ENCODE peak calls at places on chromosomes 5 and 9, in eight cellular contexts. One of them, this sample, is unnamed.
A peak's percentile ranks its signal among the peaks of the same experiment; 100 is the strongest.

GRCh38 chr9:68974431-68974830 is 39.5 kb downstream of the PRKACG start:
- DNase-seq in psoas muscle: no peak
- DNase-seq in stimulated activated CD4-positive, alpha-beta T cell treated with anti-CD3 and anti-CD28 coated beads, Interleukin-1b, Interleukin-23, amount 100 ng/mL, for 4 hours: no peak
- DNase-seq in fibroblast of the conjunctiva: no peak
- DNase-seq in dorsolateral prefrontal cortex: no peak
- DNase-seq in mesothelial cell of epicardium: no peak
- DNase-seq in RPMI7951: no peak
- DNase-seq in brain microvascular endothelial cell: no peak
- DNase-seq in this sample: no peak

GRCh38 chr5:92945630-92946097 is 635.4 kb downstream of the NR2F1-AS1 start:
- DNase-seq in dorsolateral prefrontal cortex: peak; percentile 43
- DNase-seq in fibroblast of the conjunctiva: peak; percentile 43
- DNase-seq in mesothelial cell of epicardium: no peak
- DNase-seq in brain microvascular endothelial cell: no peak
- DNase-seq in stimulated activated CD4-positive, alpha-beta T cell treated with anti-CD3 and anti-CD28 coated beads, Interleukin-1b, Interleukin-23, amount 100 ng/mL, for 4 hours: no peak
- DNase-seq in RPMI7951: peak; percentile 5
- DNase-seq in psoas muscle: no peak
- DNase-seq in this sample: no peak

GRCh38 chr5:75681125-75681830 is 36.0 kb downstream of the POC5 start:
- DNase-seq in stimulated activated CD4-positive, alpha-beta T cell treated with anti-CD3 and anti-CD28 coated beads, Interleukin-1b, Interleukin-23, amount 100 ng/mL, for 4 hours: no peak
- DNase-seq in psoas muscle: no peak
- DNase-seq in dorsolateral prefrontal cortex: no peak
- DNase-seq in brain microvascular endothelial cell: no peak
- DNase-seq in RPMI7951: peak; percentile 44
- DNase-seq in fibroblast of the conjunctiva: peak; percentile 32
- DNase-seq in mesothelial cell of epicardium: no peak
- DNase-seq in this sample: no peak

GRCh38 chr5:132489871-132490483 is 596 bp downstream of the IRF1 start:
- DNase-seq in psoas muscle: peak; percentile 64
- DNase-seq in mesothelial cell of epicardium: peak; percentile 56
- DNase-seq in dorsolateral prefrontal cortex: peak; percentile 41
- DNase-seq in RPMI7951: no peak
- DNase-seq in stimulated activated CD4-positive, alpha-beta T cell treated with anti-CD3 and anti-CD28 coated beads, Interleukin-1b, Interleukin-23, amount 100 ng/mL, for 4 hours: no peak
- DNase-seq in brain microvascular endothelial cell: no peak
- DNase-seq in fibroblast of the conjunctiva: no peak
- DNase-seq in this sample: no peak

GRCh38 chr5:139557811-139558210 is 3.3 kb upstream of the UBE2D2 start:
- DNase-seq in mesothelial cell of epicardium: no peak
- DNase-seq in stimulated activated CD4-positive, alpha-beta T cell treated with anti-CD3 and anti-CD28 coated beads, Interleukin-1b, Interleukin-23, amount 100 ng/mL, for 4 hours: no peak
- DNase-seq in psoas muscle: no peak
- DNase-seq in dorsolateral prefrontal cortex: no peak
- DNase-seq in RPMI7951: no peak
- DNase-seq in fibroblast of the conjunctiva: no peak
- DNase-seq in brain microvascular endothelial cell: no peak
- DNase-seq in this sample: no peak

GRCh38 chr9:111582888-111583287 is 16.6 kb downstream of the PTGR1 start:
- DNase-seq in brain microvascular endothelial cell: peak; percentile 29
- DNase-seq in psoas muscle: peak; percentile 17
- DNase-seq in RPMI7951: peak; percentile 73
- DNase-seq in fibroblast of the conjunctiva: no peak
- DNase-seq in dorsolateral prefrontal cortex: no peak
- DNase-seq in mesothelial cell of epicardium: no peak
- DNase-seq in stimulated activated CD4-positive, alpha-beta T cell treated with anti-CD3 and anti-CD28 coated beads, Interleukin-1b, Interleukin-23, amount 100 ng/mL, for 4 hours: no peak
- DNase-seq in this sample: no peak

GRCh38 chr5:82100303-82101077 is 128.7 kb downstream of the ATG10 start:
- DNase-seq in psoas muscle: no peak
- DNase-seq in RPMI7951: no peak
- DNase-seq in brain microvascular endothelial cell: no peak
- DNase-seq in fibroblast of the conjunctiva: no peak
- DNase-seq in stimulated activated CD4-positive, alpha-beta T cell treated with anti-CD3 and anti-CD28 coated beads, Interleukin-1b, Interleukin-23, amount 100 ng/mL, for 4 hours: no peak
- DNase-seq in dorsolateral prefrontal cortex: no peak
- DNase-seq in mesothelial cell of epicardium: no peak
- DNase-seq in this sample: no peak

GRCh38 chr9:92943062-92943616 is 4.2 kb upstream of the FGD3 start:
- DNase-seq in brain microvascular endothelial cell: no peak
- DNase-seq in mesothelial cell of epicardium: no peak
- DNase-seq in fibroblast of the conjunctiva: no peak
- DNase-seq in dorsolateral prefrontal cortex: no peak
- DNase-seq in RPMI7951: no peak
- DNase-seq in psoas muscle: peak; percentile 58
- DNase-seq in stimulated activated CD4-positive, alpha-beta T cell treated with anti-CD3 and anti-CD28 coated beads, Interleukin-1b, Interleukin-23, amount 100 ng/mL, for 4 hours: no peak
- DNase-seq in this sample: no peak

GRCh38 chr5:38938424-38938823 is 92.6 kb downstream of the OSMR start:
- DNase-seq in stimulated activated CD4-positive, alpha-beta T cell treated with anti-CD3 and anti-CD28 coated beads, Interleukin-1b, Interleukin-23, amount 100 ng/mL, for 4 hours: no peak
- DNase-seq in brain microvascular endothelial cell: no peak
- DNase-seq in mesothelial cell of epicardium: no peak
- DNase-seq in fibroblast of the conjunctiva: no peak
- DNase-seq in RPMI7951: no peak
- DNase-seq in dorsolateral prefrontal cortex: no peak
- DNase-seq in psoas muscle: no peak
- DNase-seq in this sample: no peak

GRCh38 chr5:74206571-74207550 is 433.7 kb downstream of the ENC1 start:
- DNase-seq in mesothelial cell of epicardium: no peak
- DNase-seq in psoas muscle: peak; percentile 58
- DNase-seq in brain microvascular endothelial cell: peak; percentile 73
- DNase-seq in dorsolateral prefrontal cortex: peak; percentile 73
- DNase-seq in fibroblast of the conjunctiva: peak; percentile 49
- DNase-seq in stimulated activated CD4-positive, alpha-beta T cell treated with anti-CD3 and anti-CD28 coated beads, Interleukin-1b, Interleukin-23, amount 100 ng/mL, for 4 hours: no peak
- DNase-seq in RPMI7951: peak; percentile 88
- DNase-seq in this sample: no peak

GRCh38 chr5:62144395-62145022 is 161.5 kb upstream of the KIF2A start:
- DNase-seq in stimulated activated CD4-positive, alpha-beta T cell treated with anti-CD3 and anti-CD28 coated beads, Interleukin-1b, Interleukin-23, amount 100 ng/mL, for 4 hours: no peak
- DNase-seq in dorsolateral prefrontal cortex: peak; percentile 46
- DNase-seq in mesothelial cell of epicardium: no peak
- DNase-seq in psoas muscle: no peak
- DNase-seq in fibroblast of the conjunctiva: no peak
- DNase-seq in brain microvascular endothelial cell: no peak
- DNase-seq in RPMI7951: no peak
- DNase-seq in this sample: no peak

GRCh38 chr5:173055722-173055982 is 500 bp upstream of the CREBRF start:
- DNase-seq in psoas muscle: no peak
- DNase-seq in mesothelial cell of epicardium: no peak
- DNase-seq in brain microvascular endothelial cell: no peak
- DNase-seq in fibroblast of the conjunctiva: no peak
- DNase-seq in RPMI7951: no peak
- DNase-seq in stimulated activated CD4-positive, alpha-beta T cell treated with anti-CD3 and anti-CD28 coated beads, Interleukin-1b, Interleukin-23, amount 100 ng/mL, for 4 hours: no peak
- DNase-seq in dorsolateral prefrontal cortex: no peak
- DNase-seq in this sample: no peak

GRCh38 chr9:95874303-95874988 is 1.0 kb upstream of the ERCC6L2 start:
- DNase-seq in mesothelial cell of epicardium: no peak
- DNase-seq in fibroblast of the conjunctiva: no peak
- DNase-seq in RPMI7951: peak; percentile 26
- DNase-seq in stimulated activated CD4-positive, alpha-beta T cell treated with anti-CD3 and anti-CD28 coated beads, Interleukin-1b, Interleukin-23, amount 100 ng/mL, for 4 hours: no peak
- DNase-seq in dorsolateral prefrontal cortex: no peak
- DNase-seq in brain microvascular endothelial cell: no peak
- DNase-seq in psoas muscle: no peak
- DNase-seq in this sample: no peak

GRCh38 chr9:134892820-134893420 is 12.3 kb downstream of the FCN2 start:
- DNase-seq in fibroblast of the conjunctiva: no peak
- DNase-seq in dorsolateral prefrontal cortex: no peak
- DNase-seq in mesothelial cell of epicardium: peak; percentile 24
- DNase-seq in psoas muscle: no peak
- DNase-seq in stimulated activated CD4-positive, alpha-beta T cell treated with anti-CD3 and anti-CD28 coated beads, Interleukin-1b, Interleukin-23, amount 100 ng/mL, for 4 hours: no peak
- DNase-seq in brain microvascular endothelial cell: no peak
- DNase-seq in RPMI7951: no peak
- DNase-seq in this sample: no peak

GRCh38 chr5:59485629-59486439 is 407.7 kb downstream of the PDE4D start:
- DNase-seq in mesothelial cell of epicardium: no peak
- DNase-seq in dorsolateral prefrontal cortex: no peak
- DNase-seq in fibroblast of the conjunctiva: no peak
- DNase-seq in psoas muscle: no peak
- DNase-seq in brain microvascular endothelial cell: no peak
- DNase-seq in stimulated activated CD4-positive, alpha-beta T cell treated with anti-CD3 and anti-CD28 coated beads, Interleukin-1b, Interleukin-23, amount 100 ng/mL, for 4 hours: no peak
- DNase-seq in RPMI7951: peak; percentile 84
- DNase-seq in this sample: no peak

GRCh38 chr9:124551472-124552339 is 44.5 kb upstream of the NR5A1 start:
- DNase-seq in dorsolateral prefrontal cortex: peak; percentile 53
- DNase-seq in psoas muscle: no peak
- DNase-seq in fibroblast of the conjunctiva: peak; percentile 34
- DNase-seq in stimulated activated CD4-positive, alpha-beta T cell treated with anti-CD3 and anti-CD28 coated beads, Interleukin-1b, Interleukin-23, amount 100 ng/mL, for 4 hours: no peak
- DNase-seq in brain microvascular endothelial cell: peak; percentile 68
- DNase-seq in mesothelial cell of epicardium: peak; percentile 68
- DNase-seq in RPMI7951: peak; percentile 59
- DNase-seq in this sample: no peak